ENCODE peak calls at places on chromosomes 3 and 15, in nine cellular contexts. One of them, this sample, is unnamed.

GRCh38 chr3:141431411-141432378 is 55.1 kb upstream of the RASA2 start:
- DNase-seq in activated naive CD4-positive, alpha-beta T cell treated with anti-CD3 and anti-CD28 coated beads for 36 hours: no peak
- DNase-seq in CD8-positive, alpha-beta T cell: no peak
- DNase-seq in cardiac fibroblast: no peak
- DNase-seq in T follicular helper cell: no peak
- DNase-seq in ureter: no peak
- DNase-seq in B cell: no peak
- DNase-seq in hepatocyte: peak; percentile 50
- DNase-seq in AG09309: no peak
- DNase-seq in this sample: no peak

GRCh38 chr3:189985938-189986337 is 134.8 kb downstream of the P3H2 start:
- DNase-seq in activated naive CD4-positive, alpha-beta T cell treated with anti-CD3 and anti-CD28 coated beads for 36 hours: no peak
- DNase-seq in CD8-positive, alpha-beta T cell: no peak
- DNase-seq in cardiac fibroblast: peak; percentile 62
- DNase-seq in T follicular helper cell: no peak
- DNase-seq in ureter: no peak
- DNase-seq in B cell: no peak
- DNase-seq in hepatocyte: no peak
- DNase-seq in AG09309: no peak
- DNase-seq in this sample: no peak

GRCh38 chr3:8768364-8769087 is 887 bp downstream of the OXTR start:
- DNase-seq in activated naive CD4-positive, alpha-beta T cell treated with anti-CD3 and anti-CD28 coated beads for 36 hours: peak; percentile 21
- DNase-seq in CD8-positive, alpha-beta T cell: no peak
- DNase-seq in cardiac fibroblast: peak; percentile 23
- DNase-seq in T follicular helper cell: no peak
- DNase-seq in ureter: no peak
- DNase-seq in B cell: peak; percentile 43
- DNase-seq in hepatocyte: no peak
- DNase-seq in AG09309: no peak
- DNase-seq in this sample: no peak

GRCh38 chr15:37135225-37135624 is 34.9 kb upstream of the MEIS2 start:
- DNase-seq in activated naive CD4-positive, alpha-beta T cell treated with anti-CD3 and anti-CD28 coated beads for 36 hours: no peak
- DNase-seq in CD8-positive, alpha-beta T cell: no peak
- DNase-seq in cardiac fibroblast: no peak
- DNase-seq in T follicular helper cell: no peak
- DNase-seq in ureter: no peak
- DNase-seq in B cell: no peak
- DNase-seq in hepatocyte: no peak
- DNase-seq in AG09309: no peak
- DNase-seq in this sample: no peak

GRCh38 chr3:127889461-127889863 is 25.6 kb upstream of the KBTBD12 start:
- DNase-seq in activated naive CD4-positive, alpha-beta T cell treated with anti-CD3 and anti-CD28 coated beads for 36 hours: no peak
- DNase-seq in CD8-positive, alpha-beta T cell: no peak
- DNase-seq in cardiac fibroblast: peak; percentile 98
- DNase-seq in T follicular helper cell: no peak
- DNase-seq in ureter: no peak
- DNase-seq in B cell: no peak
- DNase-seq in hepatocyte: no peak
- DNase-seq in AG09309: peak; percentile 47
- DNase-seq in this sample: no peak

GRCh38 chr3:52982839-52983238 is 63.0 kb downstream of the SFMBT1 start:
- DNase-seq in activated naive CD4-positive, alpha-beta T cell treated with anti-CD3 and anti-CD28 coated beads for 36 hours: peak; percentile 24
- DNase-seq in CD8-positive, alpha-beta T cell: no peak
- DNase-seq in cardiac fibroblast: no peak
- DNase-seq in T follicular helper cell: no peak
- DNase-seq in ureter: no peak
- DNase-seq in B cell: no peak
- DNase-seq in hepatocyte: no peak
- DNase-seq in AG09309: no peak
- DNase-seq in this sample: no peak

GRCh38 chr3:46893146-46893748 is 15.7 kb downstream of the PTH1R start:
- DNase-seq in activated naive CD4-positive, alpha-beta T cell treated with anti-CD3 and anti-CD28 coated beads for 36 hours: no peak
- DNase-seq in CD8-positive, alpha-beta T cell: no peak
- DNase-seq in cardiac fibroblast: no peak
- DNase-seq in T follicular helper cell: no peak
- DNase-seq in ureter: no peak
- DNase-seq in B cell: no peak
- DNase-seq in hepatocyte: no peak
- DNase-seq in AG09309: no peak
- DNase-seq in this sample: no peak

GRCh38 chr3:133211449-133211848 is 173.3 kb downstream of the TMEM108 start:
- DNase-seq in activated naive CD4-positive, alpha-beta T cell treated with anti-CD3 and anti-CD28 coated beads for 36 hours: no peak
- DNase-seq in CD8-positive, alpha-beta T cell: no peak
- DNase-seq in cardiac fibroblast: no peak
- DNase-seq in T follicular helper cell: no peak
- DNase-seq in ureter: no peak
- DNase-seq in B cell: peak; percentile 5
- DNase-seq in hepatocyte: no peak
- DNase-seq in AG09309: no peak
- DNase-seq in this sample: no peak

GRCh38 chr3:43950775-43951174 is 260.0 kb downstream of the ABHD5 start:
- DNase-seq in activated naive CD4-positive, alpha-beta T cell treated with anti-CD3 and anti-CD28 coated beads for 36 hours: peak; percentile 31
- DNase-seq in CD8-positive, alpha-beta T cell: no peak
- DNase-seq in cardiac fibroblast: no peak
- DNase-seq in T follicular helper cell: no peak
- DNase-seq in ureter: no peak
- DNase-seq in B cell: no peak
- DNase-seq in hepatocyte: no peak
- DNase-seq in AG09309: no peak
- DNase-seq in this sample: no peak

GRCh38 chr3:165206454-165207266 is 10.5 kb upstream of the SLITRK3 start:
- DNase-seq in activated naive CD4-positive, alpha-beta T cell treated with anti-CD3 and anti-CD28 coated beads for 36 hours: peak; percentile 40
- DNase-seq in CD8-positive, alpha-beta T cell: no peak
- DNase-seq in cardiac fibroblast: peak; percentile 79
- DNase-seq in T follicular helper cell: no peak
- DNase-seq in ureter: peak; percentile 73
- DNase-seq in B cell: no peak
- DNase-seq in hepatocyte: peak; percentile 91
- DNase-seq in AG09309: peak; percentile 31
- DNase-seq in this sample: no peak

GRCh38 chr3:123817413-123817812 is 66.7 kb downstream of the MYLK start:
- DNase-seq in activated naive CD4-positive, alpha-beta T cell treated with anti-CD3 and anti-CD28 coated beads for 36 hours: no peak
- DNase-seq in CD8-positive, alpha-beta T cell: no peak
- DNase-seq in cardiac fibroblast: no peak
- DNase-seq in T follicular helper cell: no peak
- DNase-seq in ureter: no peak
- DNase-seq in B cell: no peak
- DNase-seq in hepatocyte: no peak
- DNase-seq in AG09309: no peak
- DNase-seq in this sample: no peak

GRCh38 chr3:46705751-46706572 is 4.8 kb downstream of the TMIE start:
- DNase-seq in activated naive CD4-positive, alpha-beta T cell treated with anti-CD3 and anti-CD28 coated beads for 36 hours: no peak
- DNase-seq in CD8-positive, alpha-beta T cell: no peak
- DNase-seq in cardiac fibroblast: peak; percentile 47
- DNase-seq in T follicular helper cell: no peak
- DNase-seq in ureter: no peak
- DNase-seq in B cell: no peak
- DNase-seq in hepatocyte: peak; percentile 48
- DNase-seq in AG09309: peak; percentile 28
- DNase-seq in this sample: peak; percentile 13

GRCh38 chr3:52150357-52150756 is 3.9 kb downstream of the POC1A start:
- DNase-seq in activated naive CD4-positive, alpha-beta T cell treated with anti-CD3 and anti-CD28 coated beads for 36 hours: no peak
- DNase-seq in CD8-positive, alpha-beta T cell: no peak
- DNase-seq in cardiac fibroblast: no peak
- DNase-seq in T follicular helper cell: no peak
- DNase-seq in ureter: no peak
- DNase-seq in B cell: no peak
- DNase-seq in hepatocyte: no peak
- DNase-seq in AG09309: no peak
- DNase-seq in this sample: no peak

This sample was measured in T-helper 1 cell.